ENCODE peak calls at places on chromosomes 6 and 20, in six cellular contexts. One of them, this sample, is unnamed.

GRCh38 chr6:39206250-39206721 is 23.0 kb downstream of the KCNK5 start:
- DNase-seq in Calu3: no peak
- DNase-seq in GM20000: no peak
- DNase-seq in adrenal gland: peak; percentile 58
- DNase-seq in HCT116: no peak
- DNase-seq in thoracic aorta: no peak
- DNase-seq in this sample: no peak

GRCh38 chr6:36197739-36198221 is 1.2 kb downstream of the BRPF3 start:
- DNase-seq in GM20000: no peak
- DNase-seq in HCT116: no peak
- DNase-seq in thoracic aorta: no peak
- DNase-seq in adrenal gland: peak; percentile 41
- DNase-seq in Calu3: no peak
- DNase-seq in this sample: no peak

GRCh38 chr20:48718914-48719578 is 108.8 kb downstream of the PREX1 start:
- DNase-seq in thoracic aorta: no peak
- DNase-seq in HCT116: no peak
- DNase-seq in Calu3: no peak
- DNase-seq in GM20000: no peak
- DNase-seq in adrenal gland: peak; percentile 9
- DNase-seq in this sample: no peak

GRCh38 chr6:154995241-154996162 is at the start of gene TIAM2:
- DNase-seq in thoracic aorta: no peak
- DNase-seq in GM20000: peak; percentile 63
- DNase-seq in HCT116: no peak
- DNase-seq in Calu3: peak; percentile 28
- DNase-seq in adrenal gland: peak; percentile 25
- DNase-seq in this sample: no peak

GRCh38 chr6:160300076-160300695 is 41.6 kb upstream of the SLC22A2 start:
- DNase-seq in Calu3: peak; percentile 73
- DNase-seq in adrenal gland: no peak
- DNase-seq in thoracic aorta: no peak
- DNase-seq in GM20000: no peak
- DNase-seq in HCT116: no peak
- DNase-seq in this sample: no peak

GRCh38 chr20:15642099-15642498 is 931.1 kb downstream of the KIF16B start:
- DNase-seq in thoracic aorta: no peak
- DNase-seq in GM20000: no peak
- DNase-seq in Calu3: no peak
- DNase-seq in HCT116: no peak
- DNase-seq in adrenal gland: no peak
- DNase-seq in this sample: no peak

GRCh38 chr20:63599396-63600050 is 25.5 kb upstream of the HELZ2 start:
- DNase-seq in GM20000: no peak
- DNase-seq in adrenal gland: no peak
- DNase-seq in HCT116: no peak
- DNase-seq in thoracic aorta: no peak
- DNase-seq in Calu3: no peak
- DNase-seq in this sample: no peak

GRCh38 chr6:132780770-132781371 is 17.6 kb downstream of the SLC18B1 start:
- DNase-seq in Calu3: no peak
- DNase-seq in adrenal gland: no peak
- DNase-seq in thoracic aorta: no peak
- DNase-seq in HCT116: no peak
- DNase-seq in GM20000: peak; percentile 6
- DNase-seq in this sample: no peak

GRCh38 chr20:23515250-23515939 is 24.5 kb downstream of the CST8 start:
- DNase-seq in GM20000: no peak
- DNase-seq in Calu3: no peak
- DNase-seq in HCT116: no peak
- DNase-seq in adrenal gland: no peak
- DNase-seq in thoracic aorta: no peak
- DNase-seq in this sample: no peak

GRCh38 chr6:42450314-42451145 is 1.2 kb downstream of the TRERF1 start:
- DNase-seq in HCT116: no peak
- DNase-seq in thoracic aorta: no peak
- DNase-seq in Calu3: no peak
- DNase-seq in adrenal gland: no peak
- DNase-seq in GM20000: no peak
- DNase-seq in this sample: no peak

GRCh38 chr6:146194434-146194833 is 165.6 kb downstream of the GRM1 start:
- DNase-seq in HCT116: no peak
- DNase-seq in Calu3: no peak
- DNase-seq in adrenal gland: no peak
- DNase-seq in GM20000: no peak
- DNase-seq in thoracic aorta: no peak
- DNase-seq in this sample: no peak

GRCh38 chr6:43695078-43695966 is 7.7 kb upstream of the MRPS18A start:
- DNase-seq in GM20000: no peak
- DNase-seq in Calu3: peak; percentile 95
- DNase-seq in adrenal gland: no peak
- DNase-seq in HCT116: no peak
- DNase-seq in thoracic aorta: no peak
- DNase-seq in this sample: no peak

GRCh38 chr6:102075539-102075938 is 682.0 kb downstream of the GRIK2 start:
- DNase-seq in Calu3: peak; percentile 7
- DNase-seq in thoracic aorta: no peak
- DNase-seq in adrenal gland: no peak
- DNase-seq in HCT116: no peak
- DNase-seq in GM20000: no peak
- DNase-seq in this sample: no peak

GRCh38 chr20:44706371-44707258 is 8.6 kb upstream of the CCN5 start:
- DNase-seq in GM20000: no peak
- DNase-seq in thoracic aorta: peak; percentile 76
- DNase-seq in Calu3: no peak
- DNase-seq in adrenal gland: peak; percentile 15
- DNase-seq in HCT116: no peak
- DNase-seq in this sample: no peak

GRCh38 chr20:12113468-12114371 is 196.0 kb downstream of the BTBD3 start:
- DNase-seq in HCT116: no peak
- DNase-seq in thoracic aorta: no peak
- DNase-seq in GM20000: no peak
- DNase-seq in adrenal gland: no peak
- DNase-seq in Calu3: peak; percentile 49
- DNase-seq in this sample: no peak

GRCh38 chr6:31307669-31308049 is 35.8 kb upstream of the HLA-C start:
- DNase-seq in adrenal gland: no peak
- DNase-seq in GM20000: no peak
- DNase-seq in HCT116: no peak
- DNase-seq in thoracic aorta: no peak
- DNase-seq in Calu3: no peak
- DNase-seq in this sample: no peak

GRCh38 chr20:8583209-8584106 is 451.4 kb downstream of the PLCB1 start:
- DNase-seq in adrenal gland: no peak
- DNase-seq in HCT116: no peak
- DNase-seq in Calu3: peak; percentile 1
- DNase-seq in thoracic aorta: no peak
- DNase-seq in GM20000: no peak
- DNase-seq in this sample: no peak

GRCh38 chr20:45833883-45834796 is 541 bp downstream of the SNX21 start:
- DNase-seq in HCT116: no peak
- DNase-seq in adrenal gland: peak; percentile 77
- DNase-seq in thoracic aorta: no peak
- DNase-seq in Calu3: peak; percentile 83
- DNase-seq in GM20000: peak; percentile 85
- DNase-seq in this sample: no peak

GRCh38 chr6:106080106-106081095 is 5.7 kb upstream of the PRDM1 start:
- DNase-seq in adrenal gland: no peak
- DNase-seq in thoracic aorta: no peak
- DNase-seq in HCT116: no peak
- DNase-seq in Calu3: no peak
- DNase-seq in GM20000: no peak
- DNase-seq in this sample: no peak

GRCh38 chr6:43185391-43185790 is 3.4 kb downstream of the CUL9 start:
- DNase-seq in GM20000: no peak
- DNase-seq in adrenal gland: no peak
- DNase-seq in Calu3: no peak
- DNase-seq in HCT116: no peak
- DNase-seq in thoracic aorta: no peak
- DNase-seq in this sample: no peak

GRCh38 chr6:45576648-45577624 is 199.2 kb upstream of the SUPT3H start:
- DNase-seq in thoracic aorta: no peak
- DNase-seq in GM20000: no peak
- DNase-seq in adrenal gland: no peak
- DNase-seq in HCT116: no peak
- DNase-seq in Calu3: no peak
- DNase-seq in this sample: no peak

GRCh38 chr6:28269492-28269891 is 2.5 kb downstream of the ZSCAN26 start:
- DNase-seq in GM20000: no peak
- DNase-seq in Calu3: no peak
- DNase-seq in thoracic aorta: no peak
- DNase-seq in adrenal gland: no peak
- DNase-seq in HCT116: peak; percentile 64
- DNase-seq in this sample: no peak

GRCh38 chr6:75863001-75863400 is 114.0 kb downstream of the MYO6 start:
- DNase-seq in HCT116: no peak
- DNase-seq in GM20000: no peak
- DNase-seq in Calu3: no peak
- DNase-seq in adrenal gland: no peak
- DNase-seq in thoracic aorta: no peak
- DNase-seq in this sample: no peak

GRCh38 chr6:33249732-33250625 is 21.7 kb downstream of the VPS52 start:
- DNase-seq in thoracic aorta: no peak
- DNase-seq in Calu3: no peak
- DNase-seq in HCT116: no peak
- DNase-seq in GM20000: peak; percentile 1
- DNase-seq in adrenal gland: peak; percentile 48
- DNase-seq in this sample: no peak

GRCh38 chr20:56924316-56924975 is 295.3 kb downstream of the TFAP2C start:
- DNase-seq in Calu3: no peak
- DNase-seq in thoracic aorta: no peak
- DNase-seq in GM20000: no peak
- DNase-seq in HCT116: no peak
- DNase-seq in adrenal gland: no peak
- DNase-seq in this sample: no peak

GRCh38 chr20:58985656-58986055 is 4.6 kb downstream of the NELFCD start:
- DNase-seq in GM20000: no peak
- DNase-seq in HCT116: no peak
- DNase-seq in Calu3: no peak
- DNase-seq in adrenal gland: no peak
- DNase-seq in thoracic aorta: no peak
- DNase-seq in this sample: no peak

GRCh38 chr6:49982046-49982445 is 12.6 kb upstream of the DEFB113 start:
- DNase-seq in HCT116: no peak
- DNase-seq in Calu3: no peak
- DNase-seq in GM20000: no peak
- DNase-seq in thoracic aorta: no peak
- DNase-seq in adrenal gland: no peak
- DNase-seq in this sample: no peak

DNA sequence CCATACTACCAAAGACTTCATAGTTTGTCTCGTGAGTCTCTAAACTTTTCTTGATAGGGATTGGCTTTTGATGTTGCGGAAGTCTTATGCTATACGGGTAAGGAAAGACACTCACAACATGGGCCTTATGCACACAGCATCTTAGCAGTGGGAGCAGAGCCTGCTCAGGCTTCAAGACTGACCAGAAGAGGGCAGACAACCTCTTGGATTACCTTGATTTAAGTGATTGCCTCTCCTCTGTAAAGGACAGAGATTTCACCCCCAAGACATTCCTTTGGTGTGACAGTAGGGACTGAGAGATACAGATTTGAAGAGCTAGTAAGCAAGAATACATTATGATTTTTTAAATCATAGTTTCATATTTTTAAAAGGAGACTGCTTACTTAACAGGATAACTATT is 71.0 kb upstream of the SAMD3 start:
- DNase-seq in GM20000: peak; percentile 39
- DNase-seq in Calu3: peak; percentile 40
- DNase-seq in thoracic aorta: no peak
- DNase-seq in adrenal gland: peak; percentile 18
- DNase-seq in HCT116: peak; percentile 45
- DNase-seq in this sample: no peak
- TF ChIP-seq CTCF in GM20000: peak; percentile 47
- TF ChIP-seq CTCF in Calu3: no peak
- TF ChIP-seq CTCF in thoracic aorta: no peak
- TF ChIP-seq CTCF in adrenal gland: no peak
- TF ChIP-seq CTCF in HCT116: peak; percentile 72
- TF ChIP-seq CTCF in this sample: no peak

DNA sequence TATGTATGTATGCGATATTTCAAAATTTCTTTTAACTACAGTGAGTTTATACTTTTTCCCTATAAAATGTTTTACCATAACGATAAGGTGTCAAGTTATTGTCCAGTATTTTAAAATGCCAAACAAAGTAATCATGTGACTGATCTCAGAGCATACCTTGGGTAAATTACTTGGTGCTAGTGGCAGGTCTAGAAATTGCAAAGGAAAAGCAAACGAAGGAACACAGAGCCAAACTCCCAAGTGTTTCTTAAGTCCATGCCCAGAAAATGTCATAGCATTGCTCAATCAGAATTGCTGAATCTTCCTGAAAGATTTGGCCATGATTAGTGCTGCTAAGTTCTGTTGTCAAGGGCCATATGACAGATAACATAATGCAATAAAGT is 77.5 kb downstream of the CAP2 start:
- DNase-seq in thoracic aorta: no peak
- DNase-seq in Calu3: no peak
- DNase-seq in GM20000: no peak
- DNase-seq in HCT116: no peak
- DNase-seq in adrenal gland: no peak
- DNase-seq in this sample: no peak
- TF ChIP-seq CTCF in thoracic aorta: peak; percentile 39
- TF ChIP-seq CTCF in Calu3: no peak
- TF ChIP-seq CTCF in GM20000: no peak
- TF ChIP-seq CTCF in HCT116: no peak
- TF ChIP-seq CTCF in adrenal gland: peak; percentile 45
- TF ChIP-seq CTCF in this sample: no peak

GRCh38 chr20:53957421-53958172 is 112.8 kb downstream of the BCAS1 start:
- DNase-seq in GM20000: no peak
- DNase-seq in HCT116: no peak
- DNase-seq in Calu3: no peak
- DNase-seq in thoracic aorta: no peak
- DNase-seq in adrenal gland: no peak
- DNase-seq in this sample: no peak
- TF ChIP-seq CTCF in GM20000: no peak
- TF ChIP-seq CTCF in HCT116: peak; percentile 52
- TF ChIP-seq CTCF in Calu3: peak; percentile 18
- TF ChIP-seq CTCF in thoracic aorta: no peak
- TF ChIP-seq CTCF in adrenal gland: no peak
- TF ChIP-seq CTCF in this sample: no peak

DNA sequence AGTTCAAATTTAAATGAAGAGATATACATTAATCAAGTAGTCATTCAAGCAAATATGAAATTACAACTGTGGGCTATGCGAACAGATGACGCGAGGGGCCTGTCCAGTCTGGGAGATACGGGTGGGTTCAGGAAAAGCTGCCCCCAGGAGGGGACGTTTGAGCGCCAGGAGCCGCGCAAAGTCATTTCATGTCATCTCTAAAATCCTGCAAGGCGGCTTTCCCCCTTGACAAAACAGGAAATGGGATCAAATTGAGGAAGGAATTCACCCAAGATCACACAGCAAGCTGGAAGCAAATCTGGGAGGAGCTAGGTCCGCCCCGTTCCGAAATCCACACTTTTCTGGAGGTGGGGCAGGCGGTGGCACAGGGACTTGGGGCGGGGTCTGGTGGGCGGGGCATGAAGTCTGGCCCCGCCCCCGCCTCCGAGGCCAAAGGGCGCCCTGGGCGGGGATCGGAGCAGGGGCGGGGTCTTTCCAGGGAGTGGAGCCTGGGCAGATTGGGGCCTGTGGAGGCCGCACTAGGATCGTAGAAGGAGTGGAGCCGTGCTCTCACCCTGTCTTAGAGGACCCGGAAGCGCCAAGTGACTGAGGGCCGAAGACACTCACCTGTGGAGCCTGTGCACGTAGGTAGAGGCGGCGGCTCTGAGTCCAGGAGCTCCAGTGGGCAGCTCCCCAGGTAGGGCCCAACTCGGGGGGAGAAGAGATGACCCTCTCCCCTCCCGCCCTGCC is at the start of gene LPIN3:
- DNase-seq in HCT116: peak; percentile 84
- DNase-seq in thoracic aorta: peak; percentile 43
- DNase-seq in adrenal gland: peak; percentile 91
- DNase-seq in GM20000: peak; percentile 80
- DNase-seq in Calu3: peak; percentile 96
- DNase-seq in this sample: peak; percentile 72
- TF ChIP-seq CTCF in HCT116: no peak
- TF ChIP-seq CTCF in thoracic aorta: peak; percentile 8
- TF ChIP-seq CTCF in adrenal gland: no peak
- TF ChIP-seq CTCF in GM20000: no peak
- TF ChIP-seq CTCF in Calu3: no peak
- TF ChIP-seq CTCF in this sample: no peak

This sample was measured in omental fat pad.